ENCODE peak calls at places on chromosomes 1 and 21, in four cellular contexts. A is A549, M is H1, U is K562. E is an unnamed sample.

GRCh38 chr1:168554603-168555520 is 11.1 kb upstream of the XCL2 start:
- DNase-seq in M (no peak), A (no peak), U (no peak), E (no peak)

GRCh38 chr1:97636941-97637340 is 283.9 kb downstream of the DPYD start:
- DNase-seq in M (no peak), U (no peak), A (no peak), E (no peak)

GRCh38 chr1:16075337-16076002 is 2.0 kb upstream of the FAM131C start:
- DNase-seq in M (no peak), U (no peak), A (no peak), E (peak; percentile 85)

GRCh38 chr1:156897078-156897825 is 3.7 kb downstream of the PEAR1 start:
- DNase-seq in A (peak; percentile 63), M (no peak), U (no peak), E (peak; percentile 67)

GRCh38 chr1:196309386-196309785 is 298.9 kb downstream of the KCNT2 start:
- DNase-seq in A (peak; percentile 42), M (no peak), U (no peak), E (peak; percentile 68)

GRCh38 chr1:59556802-59557548 is 257.8 kb upstream of the HOOK1 start:
- DNase-seq in M (no peak), A (no peak), U (no peak), E (no peak)

GRCh38 chr1:18725231-18725895 is 94.7 kb downstream of the PAX7 start:
- DNase-seq in A (no peak), U (no peak), M (no peak), E (no peak)

GRCh38 chr1:202046227-202046626 is 35.8 kb downstream of the ELF3 start:
- DNase-seq in M (no peak), U (no peak), A (no peak), E (no peak)

GRCh38 chr1:212162635-212163034 is 122.6 kb upstream of the PPP2R5A start:
- DNase-seq in A (no peak), M (no peak), U (no peak), E (peak; percentile 80)

GRCh38 chr21:45405271-45405818 is 380 bp downstream of the COL18A1 start:
- DNase-seq in A (no peak), M (no peak), U (peak; percentile 90), E (peak; percentile 34)

GRCh38 chr1:2290595-2291510 is 62.7 kb downstream of the SKI start:
- DNase-seq in U (peak; percentile 66), A (no peak), M (no peak), E (peak; percentile 98)

GRCh38 chr1:157045251-157046218 is at the start of gene ARHGEF11:
- DNase-seq in M (peak; percentile 90), U (peak; percentile 91), A (peak; percentile 88), E (peak; percentile 87)

GRCh38 chr1:112064344-112064743 is 74.9 kb upstream of the KCND3 start:
- DNase-seq in U (no peak), M (no peak), A (no peak), E (no peak)

GRCh38 chr1:212595787-212596714 is 12.5 kb upstream of the ATF3 start:
- DNase-seq in U (peak; percentile 67), A (peak; percentile 85), M (no peak), E (peak; percentile 99)

GRCh38 chr1:220528679-220529529 is 968 bp downstream of the MARK1 start:
- DNase-seq in U (no peak), M (peak; percentile 83), A (no peak), E (no peak)

GRCh38 chr21:34129039-34129891 is 55.9 kb downstream of the MRPS6 start:
- DNase-seq in A (no peak), M (peak; percentile 50), U (peak; percentile 20), E (peak; percentile 92)

GRCh38 chr1:163300569-163300968 is 21.2 kb upstream of the NUF2 start:
- DNase-seq in M (no peak), U (no peak), A (no peak), E (no peak)

GRCh38 chr1:85321237-85321964 is 45.0 kb upstream of the BCL10 start:
- DNase-seq in A (no peak), U (no peak), M (no peak), E (peak; percentile 75)

GRCh38 chr1:224499204-224499603 is 64.6 kb upstream of the WDR26 start:
- DNase-seq in A (no peak), U (peak; percentile 82), M (no peak), E (no peak)

GRCh38 chr21:17819878-17820232 is 699 bp upstream of the C21orf91 start:
- DNase-seq in U (peak; percentile 68), A (no peak), M (no peak), E (peak; percentile 72)

GRCh38 chr1:165287781-165288180 is 68.7 kb downstream of the LMX1A start:
- DNase-seq in M (no peak), A (no peak), U (no peak), E (no peak)

GRCh38 chr1:246681822-246682221 is 42.4 kb upstream of the SCCPDH start:
- DNase-seq in U (no peak), A (no peak), M (no peak), E (no peak)

DNA sequence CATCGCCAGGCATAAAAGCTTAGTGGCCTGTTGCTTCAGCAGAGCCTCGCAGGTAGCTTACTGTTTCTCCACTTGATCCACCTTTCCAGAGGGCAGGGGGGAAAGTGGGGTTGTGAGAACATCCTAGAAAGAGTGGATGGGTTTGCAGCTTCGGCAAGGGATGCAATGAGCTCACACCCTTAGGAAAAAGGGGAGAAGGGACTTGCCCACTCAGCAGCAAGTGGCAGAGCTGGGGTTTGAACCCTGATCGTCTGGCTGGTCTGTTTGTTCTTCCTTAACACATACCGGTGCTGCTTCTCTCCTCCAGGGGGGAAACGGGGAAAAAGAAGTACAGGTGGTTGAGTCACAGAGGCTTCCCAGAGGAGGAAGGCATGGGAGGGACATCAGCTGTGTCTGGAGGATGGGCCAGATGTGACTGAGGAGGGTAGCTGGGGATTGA is 1.0 kb downstream of the TMEM201 start:
- DNase-seq in M (no peak), A (peak; percentile 30), U (no peak), E (peak; percentile 5)
- TF ChIP-seq MAFK in M (no peak), A (no peak), U (no peak), E (no peak)

DNA sequence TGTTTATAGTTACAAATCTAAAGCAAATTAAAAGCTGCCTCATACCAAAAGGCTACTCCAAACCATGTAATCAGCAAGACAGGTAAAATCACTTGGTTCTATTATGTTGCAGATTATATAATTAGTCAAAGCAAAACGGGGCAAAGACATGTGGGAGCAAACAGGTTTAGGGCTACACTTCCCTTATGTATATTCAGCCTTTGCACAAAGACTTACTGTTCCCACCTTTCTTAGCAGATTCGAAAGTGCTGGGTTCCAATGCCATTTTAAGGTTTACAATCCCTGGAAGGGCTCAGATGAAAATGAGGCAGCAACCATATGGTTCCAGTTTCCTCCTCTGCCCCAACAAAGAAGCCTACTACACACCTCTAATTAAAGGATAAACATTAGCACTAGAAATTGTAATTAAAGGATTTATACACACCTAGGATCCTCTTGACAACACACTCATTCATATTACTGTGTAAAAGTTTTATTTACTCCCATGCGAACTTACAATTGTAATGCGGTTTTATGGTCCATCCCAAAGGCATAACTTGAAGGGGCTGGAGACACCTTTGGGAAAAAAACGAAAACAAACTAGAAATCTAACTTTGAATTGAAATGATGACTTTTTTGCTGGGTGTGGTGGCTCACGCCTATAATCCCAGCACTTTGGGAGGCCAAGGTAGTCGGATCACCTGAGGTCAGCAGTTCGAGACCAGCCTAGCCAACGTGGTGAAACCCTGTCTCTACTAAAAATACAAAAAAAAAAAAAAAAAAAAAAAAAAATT is 117.3 kb upstream of the PKN2 start:
- DNase-seq in U (no peak), M (no peak), A (no peak), E (no peak)
- TF ChIP-seq MAFK in U (no peak), M (no peak), A (no peak), E (no peak)

DNA sequence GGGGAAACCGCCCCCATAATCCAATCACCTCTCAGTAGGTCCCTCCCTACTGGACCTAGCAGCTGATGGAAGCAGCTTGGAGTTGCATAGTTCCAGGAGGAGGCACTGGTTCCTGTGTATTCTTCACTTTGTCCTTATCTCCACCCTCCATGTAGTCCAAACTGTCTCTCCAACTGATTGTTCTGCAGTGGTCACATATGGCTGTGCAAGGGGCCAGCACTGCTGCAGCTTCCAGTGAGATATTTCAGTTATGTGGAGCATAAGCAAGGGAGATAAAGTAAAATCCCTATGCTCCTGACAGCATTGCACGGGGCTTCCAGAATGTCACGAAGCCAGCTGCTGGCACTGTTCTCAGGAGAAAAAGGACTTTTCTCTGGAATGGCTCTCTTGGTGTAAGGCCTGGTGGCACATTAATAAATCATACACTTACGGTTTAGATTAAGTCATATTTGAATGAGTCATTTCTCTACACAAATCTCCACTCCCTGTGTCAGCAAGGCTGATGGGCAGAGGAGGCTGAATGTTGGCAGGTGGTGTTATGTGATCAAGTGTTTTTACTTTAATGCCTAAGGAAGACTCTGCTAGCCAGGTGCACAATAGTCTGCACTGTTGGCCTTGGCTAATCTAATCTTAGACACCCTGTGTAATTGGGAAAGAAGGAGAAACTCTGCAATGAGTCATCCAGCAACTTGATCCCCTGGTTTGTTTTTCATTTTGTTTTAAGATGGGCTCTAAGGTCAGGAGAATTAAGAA is 93.4 kb downstream of the KCNK1 start:
- DNase-seq in A (peak; percentile 54), U (peak; percentile 80), M (no peak), E (peak; percentile 1)
- TF ChIP-seq MAFK in A (peak; percentile 33), U (no peak), M (no peak), E (no peak)

GRCh38 chr21:39533545-39534226 is 79.1 kb upstream of the B3GALT5 start:
- DNase-seq in A (no peak), U (no peak), M (no peak), E (no peak)
- TF ChIP-seq MAFK in A (no peak), U (no peak), M (no peak), E (no peak)

DNA sequence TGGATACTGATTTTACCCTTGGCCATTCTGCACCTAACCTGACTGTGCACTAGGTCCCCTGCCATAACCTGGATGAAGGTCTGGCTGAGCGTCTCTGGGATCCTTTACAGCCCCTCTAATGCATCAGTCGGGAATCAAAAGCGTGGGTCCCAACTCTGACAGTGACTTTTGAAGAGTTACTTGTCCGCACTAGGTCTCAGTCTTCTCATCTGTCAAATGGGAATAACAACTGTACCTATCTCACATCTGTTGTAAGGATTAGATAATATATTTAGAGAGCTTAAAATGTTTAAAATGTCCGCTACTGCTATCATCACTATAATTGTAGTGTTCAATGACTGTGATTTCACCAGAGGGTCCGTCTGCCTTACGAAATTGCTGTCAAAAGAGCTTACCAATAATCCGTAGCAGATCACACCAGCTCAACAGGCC is 746 bp downstream of the TADA1 start:
- DNase-seq in M (no peak), A (no peak), U (no peak), E (no peak)
- TF ChIP-seq MAFK in M (no peak), A (no peak), U (no peak), E (no peak)

GRCh38 chr1:90708236-90708786 is 8.8 kb downstream of the BARHL2 start:
- DNase-seq in U (no peak), A (no peak), M (no peak), E (no peak)

GRCh38 chr1:90705910-90706309 is 11.2 kb downstream of the BARHL2 start:
- DNase-seq in M (no peak), A (no peak), U (no peak), E (no peak)

GRCh38 chr1:90706437-90707362 is 10.4 kb downstream of the BARHL2 start:
- DNase-seq in U (no peak), M (peak; percentile 80), A (peak; percentile 12), E (no peak)

GRCh38 chr1:90708826-90709225 is 8.3 kb downstream of the BARHL2 start:
- DNase-seq in A (no peak), M (no peak), U (no peak), E (no peak)

DNA sequence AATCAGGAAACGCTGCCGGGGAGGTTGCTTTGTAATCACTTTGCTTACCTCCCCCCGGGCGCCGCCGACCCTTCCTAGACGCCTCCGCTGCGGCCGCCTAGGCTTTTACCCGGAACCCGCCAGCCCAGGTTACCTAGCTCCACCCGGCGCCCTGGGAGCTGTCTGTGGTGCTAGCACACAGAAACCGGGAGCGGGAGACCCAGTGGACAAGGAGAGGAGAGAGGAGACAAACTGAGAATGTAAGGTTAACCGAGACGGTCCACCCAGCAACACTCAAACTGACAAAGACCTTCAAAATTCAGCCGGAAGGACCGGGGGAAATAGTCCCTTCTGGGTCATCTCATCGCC is 9.8 kb downstream of the BARHL2 start:
- DNase-seq in M (peak; percentile 88), U (peak; percentile 46), A (peak; percentile 27), E (peak; percentile 15)
- TF ChIP-seq MAFK in M (no peak), U (no peak), A (no peak), E (no peak)

E was measured in IMR-90.